ENCODE peak calls at places on chromosomes 2 and 18, in six cellular contexts. A is tibial nerve, Y is body of pancreas, G is fibroblast of pulmonary artery, T is cardiac fibroblast, H is left lung. O is an unnamed sample.

GRCh38 chr2:17160594-17160993 is 357.6 kb downstream of the RAD51AP2 start:
- DNase-seq in T (no peak), Y (no peak), G (no peak), A (no peak), H (no peak), O (no peak)

GRCh38 chr2:8543412-8544167 is 138.3 kb upstream of the ID2 start:
- DNase-seq in A (peak), H (peak), Y (no peak), T (peak), G (peak), O (no peak)

GRCh38 chr2:110804915-110805314 is 72.5 kb downstream of the ACOXL start:
- DNase-seq in T (no peak), A (no peak), G (no peak), Y (no peak), H (no peak), O (no peak)

GRCh38 chr18:12597775-12598174 is 60.1 kb downstream of the SPIRE1 start:
- DNase-seq in G (peak), T (peak), A (no peak), H (peak), Y (peak), O (no peak)

GRCh38 chr2:236696866-236697265 is 127.2 kb downstream of the ACKR3 start:
- DNase-seq in T (no peak), H (no peak), A (no peak), Y (no peak), G (no peak), O (no peak)

GRCh38 chr18:71784777-71785176 is 759.4 kb downstream of the CBLN2 start:
- DNase-seq in A (no peak), G (peak), H (no peak), T (peak), Y (no peak), O (no peak)

GRCh38 chr18:48806551-48807261 is 144.1 kb downstream of the SMAD7 start:
- DNase-seq in Y (peak), T (no peak), A (no peak), G (no peak), H (peak), O (peak)

GRCh38 chr2:56286936-56287335 is 103.1 kb downstream of the CCDC85A start:
- DNase-seq in A (no peak), T (peak), G (no peak), H (no peak), Y (no peak), O (no peak)

GRCh38 chr2:148303166-148303565 is 282.3 kb downstream of the MBD5 start:
- DNase-seq in T (no peak), Y (no peak), G (no peak), A (no peak), H (no peak), O (no peak)

GRCh38 chr2:114122861-114123391 is 233.0 kb downstream of the ACTR3 start:
- DNase-seq in T (no peak), G (no peak), Y (no peak), A (no peak), H (no peak), O (no peak)

GRCh38 chr2:40466926-40467325 is 15.0 kb upstream of the SLC8A1 start:
- DNase-seq in A (no peak), T (no peak), Y (no peak), G (no peak), H (no peak), O (no peak)

GRCh38 chr2:120771556-120772208 is 36.0 kb downstream of the GLI2 start:
- DNase-seq in A (no peak), Y (peak), G (peak), T (peak), H (peak), O (no peak)

GRCh38 chr2:85772019-85772745 is 18.4 kb downstream of the ATOH8 start:
- DNase-seq in A (peak), Y (peak), H (peak), G (peak), T (peak), O (peak)

GRCh38 chr18:38313851-38314250 is 748.3 kb upstream of the CELF4 start:
- DNase-seq in A (no peak), G (no peak), T (no peak), H (no peak), Y (no peak), O (no peak)

GRCh38 chr18:31244737-31245432 is 73.1 kb upstream of the DSG1 start:
- DNase-seq in A (no peak), G (no peak), T (no peak), H (no peak), Y (no peak), O (no peak)

GRCh38 chr18:11676867-11677266 is 12.2 kb upstream of the GNAL start:
- DNase-seq in H (no peak), T (peak), Y (no peak), G (peak), A (no peak), O (no peak)

GRCh38 chr2:1842945-1843344 is 98.6 kb upstream of the PXDN start:
- DNase-seq in G (no peak), H (no peak), Y (no peak), A (no peak), T (no peak), O (no peak)

GRCh38 chr2:40169430-40169829 is 282.5 kb downstream of the SLC8A1 start:
- DNase-seq in Y (no peak), A (no peak), G (no peak), H (no peak), T (no peak), O (no peak)

GRCh38 chr2:173238385-173238784 is 116.3 kb upstream of the CDCA7 start:
- DNase-seq in H (no peak), G (no peak), T (no peak), A (no peak), Y (no peak), O (no peak)

GRCh38 chr2:114442545-114442944 is at the start of gene DPP10:
- DNase-seq in T (peak), G (peak), Y (peak), A (no peak), H (no peak), O (no peak)

GRCh38 chr2:180040146-180040925 is 33.2 kb upstream of the CWC22 start:
- DNase-seq in T (peak), Y (no peak), H (no peak), G (peak), A (no peak), O (no peak)

DNA sequence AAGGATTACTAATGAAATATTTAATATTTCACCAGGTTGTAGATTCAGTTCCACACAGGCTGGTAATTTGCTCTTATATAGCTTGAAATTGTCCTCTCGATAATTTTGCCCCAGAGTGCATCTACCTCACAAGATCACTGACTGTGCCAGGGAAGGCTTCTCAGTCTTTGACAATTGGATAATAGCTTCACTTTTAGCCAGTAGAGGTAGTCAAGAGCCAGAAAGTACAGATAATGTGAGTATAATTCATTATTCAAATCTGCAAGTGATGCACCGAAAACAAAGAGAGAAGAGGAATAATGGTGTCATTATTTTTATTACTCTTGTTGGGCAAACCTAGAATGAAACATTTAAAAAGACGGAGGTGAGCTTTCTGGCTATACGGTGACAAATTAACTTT is 292.8 kb downstream of the EN1 start:
- DNase-seq in A (no peak), G (peak), H (no peak), T (peak), Y (no peak), O (no peak)
- TF ChIP-seq CTCF in A (no peak), G (peak), H (no peak), T (peak), Y (no peak), O (peak)

GRCh38 chr18:35939166-35939565 is 33.3 kb upstream of the RMP24 start:
- DNase-seq in T (peak), H (no peak), Y (no peak), G (peak), A (no peak), O (no peak)
- TF ChIP-seq CTCF in T (peak), H (no peak), Y (no peak), G (peak), A (no peak), O (no peak)

GRCh38 chr18:44914028-44914427 is 233.3 kb downstream of the SETBP1 start:
- DNase-seq in Y (no peak), A (no peak), G (no peak), T (no peak), H (no peak), O (no peak)

GRCh38 chr18:44917184-44917864 is 236.6 kb downstream of the SETBP1 start:
- DNase-seq in G (no peak), A (no peak), H (no peak), T (no peak), Y (peak), O (no peak)

GRCh38 chr18:44915213-44915612 is 234.5 kb downstream of the SETBP1 start:
- DNase-seq in A (no peak), H (no peak), T (no peak), G (no peak), Y (no peak), O (no peak)

GRCh38 chr18:44916429-44917183 is 235.9 kb downstream of the SETBP1 start:
- DNase-seq in Y (no peak), A (no peak), H (no peak), T (no peak), G (no peak), O (no peak)

GRCh38 chr18:44915661-44916060 is 235.0 kb downstream of the SETBP1 start:
- DNase-seq in T (no peak), G (no peak), A (no peak), H (no peak), Y (no peak), O (no peak)
- TF ChIP-seq CTCF in T (no peak), G (no peak), A (no peak), H (no peak), Y (no peak), O (no peak)

GRCh38 chr2:134782792-134783191 is 55.6 kb upstream of the ACMSD start:
- DNase-seq in H (no peak), G (peak), Y (no peak), T (peak), A (no peak), O (no peak)
- TF ChIP-seq CTCF in H (no peak), G (peak), Y (no peak), T (peak), A (no peak), O (peak)

GRCh38 chr2:25808006-25808383 is 70.3 kb downstream of the ASXL2 start:
- DNase-seq in H (no peak), T (peak), Y (no peak), G (peak), A (no peak), O (no peak)
- TF ChIP-seq CTCF in H (no peak), T (no peak), Y (no peak), G (no peak), A (no peak), O (no peak)

GRCh38 chr18:34595673-34596072 is 114.4 kb upstream of the DTNA start:
- DNase-seq in G (peak), H (no peak), T (peak), Y (no peak), A (no peak), O (no peak)

GRCh38 chr18:34594243-34594642 is 115.9 kb upstream of the DTNA start:
- DNase-seq in A (no peak), G (no peak), H (no peak), Y (no peak), T (no peak), O (no peak)

GRCh38 chr18:34600874-34601273 is 109.2 kb upstream of the DTNA start:
- DNase-seq in T (no peak), H (no peak), A (no peak), G (no peak), Y (no peak), O (no peak)

GRCh38 chr18:34600118-34600517 is 110.0 kb upstream of the DTNA start:
- DNase-seq in Y (no peak), H (no peak), G (peak), A (no peak), T (peak), O (no peak)

GRCh38 chr18:34598136-34598635 is 111.9 kb upstream of the DTNA start:
- DNase-seq in G (no peak), T (peak), A (no peak), Y (no peak), H (no peak), O (no peak)
- TF ChIP-seq CTCF in G (no peak), T (no peak), A (no peak), Y (no peak), H (no peak), O (no peak)

GRCh38 chr2:45000341-45000901 is 8.8 kb downstream of the SIX2 start:
- DNase-seq in G (no peak), A (no peak), H (no peak), Y (no peak), T (no peak), O (no peak)
- TF ChIP-seq CTCF in G (no peak), A (no peak), H (no peak), Y (no peak), T (no peak), O (no peak)

GRCh38 chr18:9669016-9669415 is 39.1 kb upstream of the RAB31 start:
- DNase-seq in Y (no peak), H (no peak), G (no peak), A (no peak), T (no peak), O (no peak)

GRCh38 chr18:9671214-9671613 is 36.9 kb upstream of the RAB31 start:
- DNase-seq in Y (no peak), A (no peak), H (no peak), G (no peak), T (no peak), O (no peak)

GRCh38 chr18:9679125-9679524 is 29.0 kb upstream of the RAB31 start:
- DNase-seq in G (no peak), H (no peak), A (no peak), T (no peak), Y (no peak), O (no peak)

GRCh38 chr18:9673296-9674251 is 34.5 kb upstream of the RAB31 start:
- DNase-seq in Y (peak), H (peak), T (peak), G (peak), A (peak), O (no peak)
- TF ChIP-seq CTCF in Y (no peak), H (peak), T (peak), G (peak), A (no peak), O (no peak)

GRCh38 chr2:36359006-36359580 is 3.5 kb downstream of the CRIM1 start:
- DNase-seq in G (no peak), H (no peak), A (no peak), Y (no peak), T (peak), O (no peak)
- TF ChIP-seq CTCF in G (peak), H (peak), A (peak), Y (no peak), T (peak), O (peak)

GRCh38 chr2:54722641-54723299 is 692 bp upstream of the EML6 start:
- DNase-seq in T (peak), A (no peak), H (no peak), G (peak), Y (no peak), O (no peak)

GRCh38 chr2:54724150-54724559 is 693 bp downstream of the EML6 start:
- DNase-seq in H (no peak), Y (no peak), G (peak), A (no peak), T (peak), O (no peak)

GRCh38 chr2:54724560-54725342 is 1.3 kb downstream of the EML6 start:
- DNase-seq in T (no peak), H (no peak), A (no peak), G (no peak), Y (peak), O (peak)

GRCh38 chr2:54725343-54726099 is 2.1 kb downstream of the EML6 start:
- DNase-seq in T (no peak), Y (no peak), G (no peak), H (no peak), A (no peak), O (no peak)

GRCh38 chr2:54723300-54724149 is at the start of gene EML6:
- DNase-seq in T (peak), Y (peak), G (peak), H (peak), A (peak), O (peak)
- TF ChIP-seq CTCF in T (no peak), Y (no peak), G (peak), H (no peak), A (no peak), O (peak)